ENCODE peak calls at places on chromosomes 11 and 22, in ten cellular contexts. One of them, this sample, is unnamed.

GRCh38 chr22:17633217-17633997 is 4.9 kb upstream of the ATP6V1E1 start:
- DNase-seq in neural crest cell: no peak
- DNase-seq in stimulated activated CD4-positive, alpha-beta T cell treated with anti-CD3 and anti-CD28 coated beads, Interleukin-1b, Interleukin-23, amount 100 ng/mL, for 1 hour: no peak
- DNase-seq in naive thymus-derived CD8-positive, alpha-beta T cell: no peak
- DNase-seq in Right ventricle myocardium superior: no peak
- DNase-seq in prostate gland: peak; percentile 67
- DNase-seq in progenitor cell of endocrine pancreas: no peak
- DNase-seq in type B pancreatic cell: no peak
- DNase-seq in A172: peak; percentile 90
- DNase-seq in iris pigment epithelial cell: peak; percentile 92
- DNase-seq in this sample: peak; percentile 31

GRCh38 chr11:134207538-134208239 is 16.1 kb downstream of the NCAPD3 start:
- DNase-seq in neural crest cell: peak; percentile 57
- DNase-seq in stimulated activated CD4-positive, alpha-beta T cell treated with anti-CD3 and anti-CD28 coated beads, Interleukin-1b, Interleukin-23, amount 100 ng/mL, for 1 hour: peak; percentile 26
- DNase-seq in naive thymus-derived CD8-positive, alpha-beta T cell: peak; percentile 58
- DNase-seq in Right ventricle myocardium superior: peak; percentile 50
- DNase-seq in prostate gland: no peak
- DNase-seq in progenitor cell of endocrine pancreas: peak; percentile 32
- DNase-seq in type B pancreatic cell: no peak
- DNase-seq in A172: no peak
- DNase-seq in iris pigment epithelial cell: peak; percentile 16
- DNase-seq in this sample: peak; percentile 24

GRCh38 chr11:64801591-64802369 is 1.2 kb downstream of the MAP4K2 start:
- DNase-seq in neural crest cell: no peak
- DNase-seq in stimulated activated CD4-positive, alpha-beta T cell treated with anti-CD3 and anti-CD28 coated beads, Interleukin-1b, Interleukin-23, amount 100 ng/mL, for 1 hour: no peak
- DNase-seq in naive thymus-derived CD8-positive, alpha-beta T cell: no peak
- DNase-seq in Right ventricle myocardium superior: no peak
- DNase-seq in prostate gland: no peak
- DNase-seq in progenitor cell of endocrine pancreas: no peak
- DNase-seq in type B pancreatic cell: no peak
- DNase-seq in A172: no peak
- DNase-seq in iris pigment epithelial cell: no peak
- DNase-seq in this sample: no peak

GRCh38 chr22:20399866-20400605 is 6.1 kb downstream of the ZNF74 start:
- DNase-seq in neural crest cell: no peak
- DNase-seq in stimulated activated CD4-positive, alpha-beta T cell treated with anti-CD3 and anti-CD28 coated beads, Interleukin-1b, Interleukin-23, amount 100 ng/mL, for 1 hour: no peak
- DNase-seq in naive thymus-derived CD8-positive, alpha-beta T cell: no peak
- DNase-seq in Right ventricle myocardium superior: no peak
- DNase-seq in prostate gland: no peak
- DNase-seq in progenitor cell of endocrine pancreas: no peak
- DNase-seq in type B pancreatic cell: peak; percentile 15
- DNase-seq in A172: no peak
- DNase-seq in iris pigment epithelial cell: no peak
- DNase-seq in this sample: no peak

GRCh38 chr22:38921126-38921525 is 36.3 kb upstream of the APOBEC3A start:
- DNase-seq in neural crest cell: no peak
- DNase-seq in stimulated activated CD4-positive, alpha-beta T cell treated with anti-CD3 and anti-CD28 coated beads, Interleukin-1b, Interleukin-23, amount 100 ng/mL, for 1 hour: no peak
- DNase-seq in naive thymus-derived CD8-positive, alpha-beta T cell: no peak
- DNase-seq in Right ventricle myocardium superior: peak; percentile 55
- DNase-seq in prostate gland: peak; percentile 83
- DNase-seq in progenitor cell of endocrine pancreas: no peak
- DNase-seq in type B pancreatic cell: no peak
- DNase-seq in A172: no peak
- DNase-seq in iris pigment epithelial cell: no peak
- DNase-seq in this sample: no peak

GRCh38 chr11:33317662-33318061 is 60.5 kb downstream of the HIPK3 start:
- DNase-seq in neural crest cell: no peak
- DNase-seq in stimulated activated CD4-positive, alpha-beta T cell treated with anti-CD3 and anti-CD28 coated beads, Interleukin-1b, Interleukin-23, amount 100 ng/mL, for 1 hour: no peak
- DNase-seq in naive thymus-derived CD8-positive, alpha-beta T cell: no peak
- DNase-seq in Right ventricle myocardium superior: no peak
- DNase-seq in prostate gland: no peak
- DNase-seq in progenitor cell of endocrine pancreas: no peak
- DNase-seq in type B pancreatic cell: no peak
- DNase-seq in A172: peak; percentile 47
- DNase-seq in iris pigment epithelial cell: peak; percentile 51
- DNase-seq in this sample: no peak

GRCh38 chr11:118530683-118531596 is at the start of gene TMEM25:
- DNase-seq in neural crest cell: peak; percentile 57
- DNase-seq in stimulated activated CD4-positive, alpha-beta T cell treated with anti-CD3 and anti-CD28 coated beads, Interleukin-1b, Interleukin-23, amount 100 ng/mL, for 1 hour: peak; percentile 14
- DNase-seq in naive thymus-derived CD8-positive, alpha-beta T cell: peak; percentile 70
- DNase-seq in Right ventricle myocardium superior: peak; percentile 72
- DNase-seq in prostate gland: peak; percentile 69
- DNase-seq in progenitor cell of endocrine pancreas: peak; percentile 72
- DNase-seq in type B pancreatic cell: peak; percentile 83
- DNase-seq in A172: no peak
- DNase-seq in iris pigment epithelial cell: peak; percentile 49
- DNase-seq in this sample: peak; percentile 30

GRCh38 chr22:46791201-46791731 is 28.8 kb downstream of the TBC1D22A start:
- DNase-seq in neural crest cell: no peak
- DNase-seq in stimulated activated CD4-positive, alpha-beta T cell treated with anti-CD3 and anti-CD28 coated beads, Interleukin-1b, Interleukin-23, amount 100 ng/mL, for 1 hour: peak; percentile 52
- DNase-seq in naive thymus-derived CD8-positive, alpha-beta T cell: peak; percentile 68
- DNase-seq in Right ventricle myocardium superior: no peak
- DNase-seq in prostate gland: no peak
- DNase-seq in progenitor cell of endocrine pancreas: no peak
- DNase-seq in type B pancreatic cell: no peak
- DNase-seq in A172: peak; percentile 46
- DNase-seq in iris pigment epithelial cell: peak; percentile 80
- DNase-seq in this sample: peak; percentile 81

GRCh38 chr22:22897036-22897435 is 9.4 kb downstream of the IGLL5 start:
- DNase-seq in neural crest cell: no peak
- DNase-seq in stimulated activated CD4-positive, alpha-beta T cell treated with anti-CD3 and anti-CD28 coated beads, Interleukin-1b, Interleukin-23, amount 100 ng/mL, for 1 hour: no peak
- DNase-seq in naive thymus-derived CD8-positive, alpha-beta T cell: no peak
- DNase-seq in Right ventricle myocardium superior: no peak
- DNase-seq in prostate gland: no peak
- DNase-seq in progenitor cell of endocrine pancreas: no peak
- DNase-seq in type B pancreatic cell: no peak
- DNase-seq in A172: no peak
- DNase-seq in iris pigment epithelial cell: no peak
- DNase-seq in this sample: no peak

GRCh38 chr11:45161252-45162063 is 15.0 kb downstream of the PRDM11 start:
- DNase-seq in neural crest cell: no peak
- DNase-seq in stimulated activated CD4-positive, alpha-beta T cell treated with anti-CD3 and anti-CD28 coated beads, Interleukin-1b, Interleukin-23, amount 100 ng/mL, for 1 hour: no peak
- DNase-seq in naive thymus-derived CD8-positive, alpha-beta T cell: no peak
- DNase-seq in Right ventricle myocardium superior: peak; percentile 69
- DNase-seq in prostate gland: no peak
- DNase-seq in progenitor cell of endocrine pancreas: no peak
- DNase-seq in type B pancreatic cell: no peak
- DNase-seq in A172: no peak
- DNase-seq in iris pigment epithelial cell: no peak
- DNase-seq in this sample: peak; percentile 24